ENCODE peak calls at places on chromosomes 1 and 21, in six cellular contexts. J is fibroblast of lung, R is tibial nerve, D is GM10248, I is cardiac fibroblast, V is choroid plexus epithelial cell. W is an unnamed sample.

GRCh38 chr1:112957133-112957812 is 1.3 kb upstream of the SLC16A1 start:
- DNase-seq in I (peak), R (peak), J (peak), D (peak), V (peak), W (peak)

GRCh38 chr1:93658188-93658587 is 23.4 kb downstream of the BCAR3 start:
- DNase-seq in D (no peak), V (no peak), I (no peak), R (no peak), J (peak), W (no peak)

GRCh38 chr1:21570885-21571284 is 61.7 kb downstream of the ALPL start:
- DNase-seq in R (no peak), J (no peak), D (no peak), V (no peak), I (no peak), W (no peak)

GRCh38 chr1:176469450-176469985 is 6.5 kb downstream of the PAPPA2 start:
- DNase-seq in D (no peak), I (peak), R (no peak), V (peak), J (peak), W (no peak)

GRCh38 chr1:169892819-169893644 is 664 bp downstream of the SCYL3 start:
- DNase-seq in D (no peak), J (peak), R (peak), I (peak), V (peak), W (no peak)

GRCh38 chr1:161033751-161034150 is 5.0 kb downstream of the TSTD1 start:
- DNase-seq in R (no peak), V (no peak), J (no peak), D (no peak), I (no peak), W (no peak)

GRCh38 chr1:194252189-194252588 is 1065.8 kb upstream of the B3GALT2 start:
- DNase-seq in V (peak), D (no peak), I (peak), J (peak), R (no peak), W (no peak)

GRCh38 chr1:227739636-227740035 is 4.4 kb downstream of the SNAP47 start:
- DNase-seq in J (no peak), I (no peak), D (no peak), V (no peak), R (no peak), W (no peak)

GRCh38 chr1:58883037-58883887 is 99.4 kb upstream of the JUN start:
- DNase-seq in D (no peak), R (peak), V (peak), I (peak), J (peak), W (peak)

GRCh38 chr1:27057801-27058647 is 45.4 kb upstream of the TENT5B start:
- DNase-seq in I (peak), V (no peak), D (no peak), J (no peak), R (no peak), W (no peak)

GRCh38 chr1:145983206-145983675 is 13.1 kb downstream of the TXNIP start:
- DNase-seq in V (no peak), I (no peak), D (no peak), R (no peak), J (no peak), W (no peak)

GRCh38 chr21:37983336-37984095 is 67.3 kb upstream of the KCNJ6 start:
- DNase-seq in I (no peak), D (no peak), V (no peak), J (peak), R (no peak), W (no peak)

GRCh38 chr1:108611984-108612383 is 48.9 kb downstream of the HENMT1 start:
- DNase-seq in J (no peak), D (no peak), V (no peak), R (no peak), I (no peak), W (no peak)

GRCh38 chr1:54378884-54379445 is 27.2 kb downstream of the SSBP3 start:
- DNase-seq in J (no peak), V (no peak), I (no peak), R (no peak), D (no peak), W (no peak)

GRCh38 chr21:21165063-21165645 is 166.9 kb downstream of the NCAM2 start:
- DNase-seq in J (peak), D (no peak), I (peak), V (peak), R (peak), W (peak)

GRCh38 chr1:206930210-206930798 is 8.6 kb upstream of the FCMR start:
- DNase-seq in V (no peak), D (peak), I (no peak), J (no peak), R (no peak), W (no peak)

GRCh38 chr1:114756949-114757454 is 782 bp downstream of the CSDE1 start:
- DNase-seq in J (peak), D (no peak), I (peak), V (peak), R (peak), W (peak)

GRCh38 chr21:38773108-38774061 is 32.3 kb upstream of the ETS2 start:
- DNase-seq in R (peak), J (peak), D (no peak), V (peak), I (peak), W (peak)

DNA sequence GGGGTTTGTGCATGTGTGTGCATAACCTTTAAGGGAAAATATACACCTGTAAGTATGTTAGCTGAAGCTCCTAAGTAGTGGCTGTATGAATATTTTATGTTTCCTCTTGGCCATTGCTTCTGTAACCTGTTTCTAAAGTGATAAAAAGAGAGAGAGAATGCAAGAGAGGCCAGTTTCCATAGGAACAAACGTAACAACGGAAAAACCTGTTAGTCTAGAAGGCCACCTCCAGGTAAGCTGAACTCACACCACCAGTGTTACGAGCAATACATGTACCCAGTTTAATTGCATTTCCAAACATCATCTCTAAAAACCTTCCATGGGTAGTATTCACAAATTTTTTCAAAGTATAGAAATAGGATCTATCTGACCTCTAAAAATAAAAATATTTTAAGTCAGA is 63.1 kb downstream of the PLPPR4 start:
- DNase-seq in D (no peak), R (no peak), V (no peak), J (no peak), I (no peak), W (no peak)
- TF ChIP-seq CTCF in D (no peak), R (no peak), V (no peak), J (no peak), I (no peak), W (no peak)

GRCh38 chr1:25004355-25004754 is 74.3 kb upstream of the RUNX3 start:
- DNase-seq in I (no peak), D (no peak), J (no peak), R (no peak), V (no peak), W (no peak)
- TF ChIP-seq CTCF in I (no peak), D (no peak), J (no peak), R (no peak), V (no peak), W (no peak)

GRCh38 chr1:187819081-187819480 is 990.3 kb downstream of the PLA2G4A start:
- DNase-seq in R (no peak), D (no peak), I (no peak), V (peak), J (no peak), W (no peak)

GRCh38 chr1:187816646-187817045 is 987.9 kb downstream of the PLA2G4A start:
- DNase-seq in I (no peak), J (peak), R (no peak), V (no peak), D (no peak), W (no peak)

GRCh38 chr1:187817782-187818181 is 989.0 kb downstream of the PLA2G4A start:
- DNase-seq in V (no peak), I (no peak), J (no peak), R (no peak), D (no peak), W (no peak)
- TF ChIP-seq CTCF in V (peak), I (no peak), J (no peak), R (no peak), D (no peak), W (no peak)

GRCh38 chr1:70314706-70315304 is 39.7 kb downstream of the ANKRD13C start:
- DNase-seq in J (no peak), I (no peak), R (no peak), D (no peak), V (no peak), W (no peak)
- TF ChIP-seq CTCF in J (no peak), I (no peak), R (no peak), D (no peak), V (peak), W (no peak)